ENCODE peak calls at places on chromosomes 12 and 14, in five cellular contexts. V, Z, K, H and Y are unnamed samples.

GRCh38 chr14:58298880-58299664 is 717 bp downstream of the ARID4A start:
- DNase-seq in H (no peak), V (peak; percentile 41), Z (no peak), K (peak; percentile 41), Y (peak; percentile 35)

GRCh38 chr12:4780624-4781023 is 60.4 kb downstream of the GALNT8 start:
- DNase-seq in Z (no peak), K (no peak), H (no peak), V (no peak), Y (no peak)

GRCh38 chr12:48998497-48999353 is 450 bp downstream of the DDN start:
- DNase-seq in K (peak; percentile 65), V (no peak), H (no peak), Z (peak; percentile 30), Y (no peak)

GRCh38 chr14:62956413-62956812 is 88.8 kb downstream of the KCNH5 start:
- DNase-seq in H (no peak), V (no peak), Z (peak; percentile 16), K (no peak), Y (no peak)

GRCh38 chr14:40219032-40219431 is 786.8 kb upstream of the FBXO33 start:
- DNase-seq in H (no peak), Z (no peak), K (no peak), V (no peak), Y (no peak)

GRCh38 chr12:27982380-27982779 is 9.8 kb upstream of the PTHLH start:
- DNase-seq in Z (no peak), K (no peak), V (no peak), H (no peak), Y (no peak)

GRCh38 chr12:32839828-32840227 is 56.7 kb downstream of the PKP2 start:
- DNase-seq in H (no peak), K (no peak), V (no peak), Z (no peak), Y (no peak)

GRCh38 chr14:84797326-84797725 is 732.6 kb upstream of the FLRT2 start:
- DNase-seq in Z (no peak), K (no peak), H (no peak), V (no peak), Y (no peak)

GRCh38 chr12:82647853-82648252 is 38.9 kb upstream of the TMTC2 start:
- DNase-seq in Z (no peak), V (no peak), K (no peak), H (no peak), Y (no peak)

GRCh38 chr12:65306603-65307501 is 28.4 kb downstream of the MSRB3 start:
- DNase-seq in K (peak; percentile 37), Z (peak; percentile 75), V (no peak), H (no peak), Y (peak; percentile 55)

GRCh38 chr12:5076761-5077160 is 33.1 kb downstream of the KCNA5 start:
- DNase-seq in H (no peak), Z (no peak), V (no peak), K (no peak), Y (no peak)

GRCh38 chr14:34592623-34593022 is 37.3 kb downstream of the SNX6 start:
- DNase-seq in K (no peak), H (no peak), V (no peak), Z (no peak), Y (no peak)

GRCh38 chr14:104656014-104656714 is 33.3 kb upstream of the INF2 start:
- DNase-seq in K (no peak), V (no peak), H (no peak), Z (no peak), Y (no peak)

GRCh38 chr12:67957383-67957782 is 31.9 kb upstream of the IFNG-AS1 start:
- DNase-seq in K (no peak), V (no peak), Z (no peak), H (no peak), Y (no peak)

GRCh38 chr14:105204206-105204930 is 23.3 kb upstream of the NUDT14 start:
- DNase-seq in Z (no peak), K (no peak), V (no peak), H (no peak), Y (no peak)

GRCh38 chr14:44149597-44149996 is 357.5 kb downstream of the FSCB start:
- DNase-seq in K (peak; percentile 85), Z (no peak), V (peak; percentile 65), H (peak; percentile 74), Y (peak; percentile 94)

GRCh38 chr14:55028066-55028465 is 1.0 kb downstream of the SOCS4 start:
- DNase-seq in H (no peak), Z (peak; percentile 11), V (no peak), K (no peak), Y (no peak)

GRCh38 chr12:115259968-115260806 is 576.2 kb upstream of the TBX3 start:
- DNase-seq in Z (no peak), V (no peak), H (no peak), K (no peak), Y (no peak)

GRCh38 chr12:29725587-29726320 is 58.0 kb downstream of the TMTC1 start:
- DNase-seq in V (no peak), H (no peak), Z (peak; percentile 70), K (no peak), Y (no peak)

GRCh38 chr12:48691826-48692473 is 9.9 kb upstream of the KANSL2 start:
- DNase-seq in Z (no peak), K (no peak), V (no peak), H (no peak), Y (no peak)

GRCh38 chr12:46450279-46450748 is 77.7 kb upstream of the SLC38A2 start:
- DNase-seq in Z (no peak), V (no peak), H (no peak), K (no peak), Y (no peak)

GRCh38 chr12:72178244-72178643 is 93.9 kb upstream of the TRHDE start:
- DNase-seq in V (no peak), Z (no peak), H (no peak), K (no peak), Y (no peak)

GRCh38 chr12:72178871-72179270 is 93.3 kb upstream of the TRHDE start:
- DNase-seq in K (no peak), V (no peak), Z (no peak), H (no peak), Y (no peak)

GRCh38 chr12:72179841-72180240 is 92.3 kb upstream of the TRHDE start:
- DNase-seq in Z (no peak), H (no peak), K (no peak), V (no peak), Y (no peak)
- H3K4ac ChIP-seq in Z (no peak overlapping the region), H (no peak overlapping the region), K (no peak overlapping the region), V (no peak overlapping the region), Y (no peak overlapping the region)

DNA sequence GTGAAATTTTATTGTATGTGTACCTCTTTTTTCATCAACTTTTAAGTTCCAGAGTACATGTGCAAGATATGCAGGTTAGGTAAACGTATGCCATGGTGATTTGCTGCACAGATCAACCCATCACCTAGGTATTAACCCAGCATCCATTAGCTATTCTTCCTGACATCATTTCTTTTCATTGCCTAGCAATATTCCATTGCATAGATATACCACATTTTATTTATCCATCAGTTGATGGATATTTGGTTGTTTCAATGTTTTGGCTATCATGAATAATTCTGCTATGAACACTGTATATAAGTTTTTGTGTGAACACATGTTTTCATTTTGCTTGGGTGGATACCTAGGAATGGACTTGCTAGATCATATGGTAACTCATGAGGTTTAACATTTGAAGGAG is 439.9 kb upstream of the SOX5 start:
- DNase-seq in H (no peak), Z (no peak), K (no peak), V (no peak), Y (no peak)
- H3K4ac ChIP-seq in H (no peak overlapping the region), Z (no peak overlapping the region), K (no peak overlapping the region), V (no peak overlapping the region), Y (no peak overlapping the region)

DNA sequence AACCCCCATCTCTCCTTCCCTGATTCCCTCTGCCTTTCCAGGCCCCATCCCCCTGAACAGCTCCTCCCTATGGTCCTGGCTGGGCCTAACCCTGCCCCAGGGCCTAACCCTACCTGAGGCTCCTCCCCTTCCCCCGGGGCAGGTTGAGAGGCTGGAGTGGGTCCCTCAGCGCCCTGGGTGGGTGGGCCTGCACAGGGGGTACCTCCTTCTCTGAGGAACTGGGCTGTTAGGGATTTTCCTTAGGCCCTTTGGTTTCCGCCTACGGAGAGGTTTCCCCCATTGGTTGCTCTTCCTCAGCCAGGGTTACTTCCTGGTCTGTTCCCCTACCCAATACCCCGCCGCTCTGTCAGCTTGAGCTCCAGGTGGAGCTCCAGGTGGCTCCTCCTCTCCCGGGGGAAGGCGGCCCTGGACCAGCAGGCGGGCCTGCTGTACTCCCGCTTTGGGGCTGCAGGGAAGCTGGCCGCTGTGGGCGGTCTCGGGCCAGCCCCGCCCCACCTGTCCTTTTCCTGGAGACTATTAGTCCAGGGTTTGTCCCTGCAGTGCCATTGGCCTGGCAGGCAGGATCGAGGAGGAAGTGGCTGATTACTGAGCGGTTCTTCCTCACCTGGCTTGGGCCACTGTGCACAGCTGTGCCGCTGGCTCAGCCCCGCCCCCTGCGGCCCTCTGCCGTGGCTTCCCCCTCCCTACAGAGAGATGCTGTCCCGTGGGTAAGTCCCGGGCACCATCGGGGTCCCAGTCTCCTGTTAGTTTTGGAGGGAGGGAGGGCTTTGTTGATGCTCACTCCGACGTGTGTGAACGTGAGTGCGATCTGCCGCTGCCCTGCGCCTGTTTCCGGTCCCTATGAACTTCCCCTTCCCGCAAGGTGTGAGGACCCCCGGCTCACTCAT is 2.5 kb downstream of the C12orf57 start:
- DNase-seq in H (no peak), K (peak; percentile 100), V (no peak), Z (no peak), Y (peak; percentile 99)
- H3K4ac ChIP-seq in H (no peak overlapping the region), K (no peak overlapping the region), V (no peak overlapping the region), Z (no peak overlapping the region), Y (no peak overlapping the region)

DNA sequence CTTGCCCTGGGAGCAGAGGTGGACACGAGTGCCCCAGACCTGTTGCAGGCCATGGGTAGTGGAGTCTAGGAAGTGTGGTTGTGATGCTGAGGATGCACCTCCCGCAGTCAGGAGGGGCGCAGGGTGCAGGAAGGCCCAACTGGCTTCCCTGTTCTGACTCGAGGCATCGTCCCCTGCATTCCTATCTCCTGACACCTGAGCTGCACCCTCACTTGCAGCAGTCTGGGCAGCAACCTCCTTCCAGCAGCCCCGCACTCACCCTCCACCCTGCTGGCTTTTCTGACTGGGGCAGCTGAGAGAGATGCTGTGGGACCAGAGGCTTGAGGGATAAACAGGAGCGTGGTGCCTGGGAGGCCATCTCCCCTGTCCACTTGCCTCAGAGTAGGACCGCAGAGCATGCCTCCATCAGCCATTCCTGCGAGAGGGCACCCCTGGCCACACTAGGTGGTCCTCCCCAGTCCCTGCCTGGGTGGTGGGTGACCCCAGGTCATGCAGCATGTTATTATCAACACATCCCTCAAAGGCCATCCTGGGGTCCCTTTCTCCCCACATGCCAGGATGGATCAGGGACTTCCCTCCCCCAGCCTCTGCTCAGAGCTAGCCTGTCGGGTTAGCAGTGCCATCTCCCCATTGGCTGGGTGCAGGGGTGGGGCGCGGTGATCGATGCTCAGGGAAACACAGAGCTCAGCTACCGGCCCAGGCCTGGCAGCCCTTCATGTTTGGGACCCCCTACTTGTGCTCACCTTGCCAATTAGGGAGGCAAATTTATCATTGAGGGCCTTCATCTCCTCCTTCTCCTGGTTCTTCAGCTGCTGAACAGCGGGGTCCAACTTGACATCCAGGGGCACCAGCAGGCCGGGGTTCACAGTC is 719 bp downstream of the KRT80 start:
- DNase-seq in K (no peak), V (no peak), Z (peak; percentile 35), H (no peak), Y (no peak)
- H3K4ac ChIP-seq in K (no peak overlapping the region), V (no peak overlapping the region), Z (peak overlapping the region; percentile 99), H (no peak overlapping the region), Y (no peak overlapping the region)